ENCODE peak calls at places on chromosomes 4 and X, in four cellular contexts. Y is GM12878, P is HepG2, G is WTC11. F is an unnamed sample.

GRCh38 chrX:129932792-129933321 is 26.9 kb downstream of the UTP14A start:
- DNase-seq in Y (no peak), P (no peak), G (peak), F (peak)

GRCh38 chrX:3219231-3219630 is 127.2 kb downstream of the MXRA5 start:
- DNase-seq in P (no peak), Y (no peak), G (no peak), F (no peak)

GRCh38 chr4:86853209-86853608 is 4.0 kb upstream of the SLC10A6 start:
- DNase-seq in P (no peak), Y (no peak), G (no peak), F (no peak)

GRCh38 chrX:16771483-16772398 is 14.5 kb upstream of the TXLNG start:
- DNase-seq in Y (no peak), P (peak), G (peak), F (peak)

GRCh38 chr4:182808673-182809416 is 108.3 kb downstream of the DCTD start:
- DNase-seq in G (no peak), Y (peak), P (no peak), F (no peak)

GRCh38 chrX:120514236-120514635 is 45.1 kb upstream of the LAMP2 start:
- DNase-seq in Y (no peak), P (peak), G (no peak), F (peak)

GRCh38 chr4:125266901-125267601 is 47.7 kb upstream of the FAT4 start:
- DNase-seq in P (no peak), Y (no peak), G (no peak), F (no peak)

GRCh38 chr4:148901075-148901705 is 459.0 kb upstream of the NR3C2 start:
- DNase-seq in P (no peak), Y (no peak), G (no peak), F (no peak)

GRCh38 chr4:154622598-154622997 is 10.1 kb upstream of the FGG start:
- DNase-seq in P (peak), G (no peak), Y (no peak), F (peak)

GRCh38 chr4:186701273-186701672 is 22.4 kb downstream of the FAT1 start:
- DNase-seq in G (peak), Y (no peak), P (peak), F (no peak)

GRCh38 chrX:11881485-11882170 is 123.6 kb downstream of the MSL3 start:
- DNase-seq in Y (no peak), P (no peak), G (no peak), F (no peak)

GRCh38 chr4:15507679-15508078 is 38.0 kb downstream of the CC2D2A start:
- DNase-seq in P (no peak), Y (no peak), G (no peak), F (no peak)

GRCh38 chrX:37380920-37381319 is 31.8 kb downstream of the PRRG1 start:
- DNase-seq in P (peak), Y (no peak), G (no peak), F (no peak)

GRCh38 chr4:145177906-145178538 is 2.4 kb downstream of the OTUD4 start:
- DNase-seq in G (no peak), Y (no peak), P (peak), F (no peak)

GRCh38 chr4:3308691-3309090 is 15.9 kb downstream of the RGS12 start:
- DNase-seq in Y (no peak), G (no peak), P (no peak), F (no peak)

GRCh38 chr4:172207258-172207657 is 394.1 kb downstream of the GALNTL6 start:
- DNase-seq in Y (no peak), P (no peak), G (no peak), F (no peak)

GRCh38 chrX:69323786-69324720 is 158.8 kb upstream of the PJA1 start:
- DNase-seq in G (no peak), Y (no peak), P (no peak), F (no peak)

GRCh38 chr4:171924761-171925376 is 111.7 kb downstream of the GALNTL6 start:
- DNase-seq in G (no peak), P (no peak), Y (no peak), F (no peak)

GRCh38 chr4:61223385-61223784 is 23.3 kb downstream of the ADGRL3 start:
- DNase-seq in P (no peak), G (no peak), Y (no peak), F (no peak)

GRCh38 chr4:100206850-100207249 is 16.6 kb upstream of the DDIT4L start:
- DNase-seq in Y (no peak), G (no peak), P (no peak), F (no peak)

GRCh38 chr4:168409089-168409801 is 71.0 kb downstream of the DDX60L start:
- DNase-seq in G (no peak), P (no peak), Y (no peak), F (no peak)

GRCh38 chr4:158770671-158771070 is 1.8 kb downstream of the FNIP2 start:
- DNase-seq in G (no peak), P (no peak), Y (no peak), F (no peak)

GRCh38 chr4:4631150-4631549 is 89.3 kb upstream of the STX18 start:
- DNase-seq in Y (peak), G (no peak), P (no peak), F (no peak)

GRCh38 chr4:145618210-145618911 is 824 bp upstream of the MMAA start:
- DNase-seq in Y (no peak), P (no peak), G (no peak), F (peak)

GRCh38 chrX:49257846-49258748 is 6.4 kb downstream of the FOXP3 start:
- DNase-seq in Y (no peak), G (no peak), P (no peak), F (no peak)

GRCh38 chrX:110795645-110796510 is at the start of gene CHRDL1:
- DNase-seq in Y (no peak), G (peak), P (no peak), F (no peak)

GRCh38 chr4:123361195-123361861 is 35.3 kb upstream of the SPRY1 start:
- DNase-seq in Y (no peak), P (no peak), G (no peak), F (no peak)

GRCh38 chr4:123359449-123360306 is 36.9 kb upstream of the SPRY1 start:
- DNase-seq in P (no peak), Y (no peak), G (no peak), F (no peak)

GRCh38 chr4:126916626-126917140 is 716.1 kb upstream of the INTU start:
- DNase-seq in G (no peak), P (no peak), Y (no peak), F (peak)

GRCh38 chr4:47167391-47167790 is 136.0 kb downstream of the GABRB1 start:
- DNase-seq in G (no peak), P (no peak), Y (no peak), F (no peak)

GRCh38 chrX:21881881-21882574 is 26.2 kb downstream of the YY2 start:
- DNase-seq in Y (no peak), G (no peak), P (no peak), F (no peak)

GRCh38 chr4:148648599-148648998 is 206.4 kb upstream of the NR3C2 start:
- DNase-seq in G (no peak), Y (no peak), P (no peak), F (no peak)

GRCh38 chr4:88630756-88631155 is 38.5 kb downstream of the HERC3 start:
- DNase-seq in G (no peak), P (no peak), Y (no peak), F (no peak)
- TF ChIP-seq TCF7 in G (no peak), P (no peak), Y (no peak), F (no peak)

GRCh38 chr4:57355066-57355465 is 244.9 kb upstream of the IGFBP7 start:
- DNase-seq in P (no peak), G (no peak), Y (no peak), F (no peak)

GRCh38 chr4:57351716-57352115 is 241.5 kb upstream of the IGFBP7 start:
- DNase-seq in P (no peak), G (no peak), Y (no peak), F (no peak)
- TF ChIP-seq TCF7 in P (no peak), G (no peak), Y (no peak), F (no peak)

DNA sequence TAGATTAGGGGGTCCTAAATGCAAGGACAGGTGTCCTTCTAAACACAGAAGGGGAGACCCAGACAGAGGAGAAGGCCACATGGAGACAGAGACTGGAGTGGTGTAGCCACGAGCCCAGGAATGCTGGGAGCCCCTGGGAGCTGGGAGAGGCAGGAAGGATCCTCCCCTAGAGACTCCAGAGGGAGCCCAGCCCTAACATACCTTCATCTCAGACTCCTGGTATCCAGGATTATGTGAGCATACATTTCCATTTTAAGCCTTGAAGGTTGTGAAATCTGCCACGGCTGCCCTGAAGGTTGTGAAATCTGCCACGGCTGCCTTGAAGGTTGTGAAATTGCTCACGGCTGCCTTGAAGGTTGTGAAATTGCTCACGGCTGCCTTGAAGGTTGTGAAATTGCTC is 148.4 kb downstream of the ASMT start:
- DNase-seq in P (no peak), Y (no peak), G (no peak), F (no peak)
- TF ChIP-seq TCF7 in P (no peak), Y (no peak), G (no peak), F (no peak)

DNA sequence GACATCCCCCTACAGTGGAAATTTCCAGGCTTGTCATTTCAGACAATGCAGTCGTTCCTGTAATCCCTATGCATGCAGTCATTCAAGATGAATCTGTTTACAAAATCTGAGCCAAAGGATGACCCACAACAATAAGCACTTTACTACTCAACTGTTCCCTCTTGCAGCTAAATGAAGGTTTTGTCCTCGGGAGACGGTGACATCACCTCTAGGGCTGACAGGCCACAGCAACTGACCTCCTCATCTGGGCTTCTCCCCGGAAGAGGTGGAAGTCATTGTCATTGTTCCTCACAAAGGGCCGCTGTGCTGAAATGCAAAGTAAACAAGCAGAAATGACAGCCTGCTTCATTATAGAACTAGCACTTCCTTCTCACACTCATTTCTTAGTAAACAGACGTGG is 29.2 kb downstream of the CLRN2 start:
- DNase-seq in Y (no peak), G (no peak), P (peak), F (no peak)
- TF ChIP-seq TCF7 in Y (no peak), G (no peak), P (peak), F (no peak)

DNA sequence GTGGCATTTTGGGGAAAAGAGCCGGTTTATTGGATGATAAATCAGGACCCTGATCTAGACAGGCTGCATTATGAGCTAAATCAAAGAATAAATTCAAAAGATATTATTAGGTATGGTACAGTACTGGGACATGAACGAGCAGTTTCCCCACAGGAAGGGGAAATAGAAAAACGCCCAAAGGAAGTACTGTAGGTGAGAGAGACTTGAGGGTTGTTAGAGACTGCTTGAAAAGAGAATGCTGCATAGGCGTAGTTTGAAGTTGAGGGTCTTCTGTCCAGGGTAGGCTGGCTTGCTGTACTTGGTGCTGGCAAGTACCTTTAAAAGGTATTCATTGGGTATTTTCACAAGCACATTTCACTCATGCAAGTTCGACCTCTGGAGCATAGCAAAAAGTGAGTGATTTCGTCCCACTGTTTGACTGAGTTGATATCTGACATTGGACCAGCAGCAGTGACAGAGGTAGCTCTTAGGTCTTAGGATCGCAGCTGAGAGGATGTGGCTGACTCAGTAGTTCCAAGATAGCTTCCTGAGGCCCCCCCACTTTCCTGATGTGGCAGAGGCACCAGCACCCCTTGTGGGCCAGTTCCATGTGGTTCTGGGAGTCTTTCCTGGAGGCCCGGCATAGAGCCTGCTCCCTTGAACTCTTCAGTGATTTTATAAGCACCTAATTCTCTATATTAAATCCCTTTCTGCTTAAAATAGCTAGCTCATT is 64.3 kb downstream of the TMEM131L start:
- DNase-seq in G (no peak), Y (no peak), P (no peak), F (no peak)
- TF ChIP-seq TCF7 in G (no peak), Y (no peak), P (no peak), F (no peak)

GRCh38 chr4:77788990-77789389 is 30.2 kb downstream of the CNOT6L start:
- DNase-seq in P (no peak), G (no peak), Y (no peak), F (no peak)
- TF ChIP-seq TCF7 in P (no peak), G (no peak), Y (no peak), F (no peak)

F was measured in K562.